ENCODE peak calls at places on chromosomes 6 and 20, in five cellular contexts. One of them, this sample, is unnamed.

GRCh38 chr6:149271348-149272340 is 45.9 kb upstream of the TAB2 start:
- DNase-seq in activated T-cell treated with anti-CD3 and anti-CD28 coated beads for 1 hour: peak
- DNase-seq in non-pigmented ciliary epithelial cell: no peak
- DNase-seq in T-helper 22 cell: peak
- DNase-seq in posterior vena cava: no peak
- DNase-seq in this sample: no peak

GRCh38 chr20:44314870-44315269 is 3.9 kb upstream of the FITM2 start:
- DNase-seq in posterior vena cava: no peak
- DNase-seq in activated T-cell treated with anti-CD3 and anti-CD28 coated beads for 1 hour: no peak
- DNase-seq in non-pigmented ciliary epithelial cell: no peak
- DNase-seq in T-helper 22 cell: no peak
- DNase-seq in this sample: no peak

GRCh38 chr20:63312690-63313348 is 19.8 kb downstream of the COL20A1 start:
- DNase-seq in non-pigmented ciliary epithelial cell: no peak
- DNase-seq in activated T-cell treated with anti-CD3 and anti-CD28 coated beads for 1 hour: no peak
- DNase-seq in posterior vena cava: no peak
- DNase-seq in T-helper 22 cell: no peak
- DNase-seq in this sample: no peak

GRCh38 chr6:140002406-140003022 is 628.1 kb upstream of the CITED2 start:
- DNase-seq in T-helper 22 cell: no peak
- DNase-seq in non-pigmented ciliary epithelial cell: no peak
- DNase-seq in activated T-cell treated with anti-CD3 and anti-CD28 coated beads for 1 hour: no peak
- DNase-seq in posterior vena cava: no peak
- DNase-seq in this sample: no peak

GRCh38 chr6:99016355-99016754 is 68.6 kb upstream of the FBXL4 start:
- DNase-seq in activated T-cell treated with anti-CD3 and anti-CD28 coated beads for 1 hour: no peak
- DNase-seq in T-helper 22 cell: no peak
- DNase-seq in non-pigmented ciliary epithelial cell: peak
- DNase-seq in posterior vena cava: no peak
- DNase-seq in this sample: no peak

GRCh38 chr20:33733654-33734576 is 2.1 kb downstream of the ZNF341 start:
- DNase-seq in posterior vena cava: no peak
- DNase-seq in T-helper 22 cell: no peak
- DNase-seq in activated T-cell treated with anti-CD3 and anti-CD28 coated beads for 1 hour: no peak
- DNase-seq in non-pigmented ciliary epithelial cell: no peak
- DNase-seq in this sample: peak

GRCh38 chr6:80520195-80520594 is 413.7 kb downstream of the BCKDHB start:
- DNase-seq in T-helper 22 cell: no peak
- DNase-seq in non-pigmented ciliary epithelial cell: no peak
- DNase-seq in posterior vena cava: no peak
- DNase-seq in activated T-cell treated with anti-CD3 and anti-CD28 coated beads for 1 hour: no peak
- DNase-seq in this sample: no peak

GRCh38 chr6:83160167-83160566 is 32.9 kb downstream of the PGM3 start:
- DNase-seq in activated T-cell treated with anti-CD3 and anti-CD28 coated beads for 1 hour: no peak
- DNase-seq in posterior vena cava: no peak
- DNase-seq in T-helper 22 cell: no peak
- DNase-seq in non-pigmented ciliary epithelial cell: no peak
- DNase-seq in this sample: no peak

GRCh38 chr6:147999001-147999540 is 343.6 kb upstream of the SASH1 start:
- DNase-seq in non-pigmented ciliary epithelial cell: no peak
- DNase-seq in T-helper 22 cell: no peak
- DNase-seq in posterior vena cava: no peak
- DNase-seq in activated T-cell treated with anti-CD3 and anti-CD28 coated beads for 1 hour: no peak
- DNase-seq in this sample: no peak

GRCh38 chr6:154501287-154501868 is 9.1 kb downstream of the CNKSR3 start:
- DNase-seq in activated T-cell treated with anti-CD3 and anti-CD28 coated beads for 1 hour: no peak
- DNase-seq in T-helper 22 cell: no peak
- DNase-seq in non-pigmented ciliary epithelial cell: no peak
- DNase-seq in posterior vena cava: peak
- DNase-seq in this sample: peak

GRCh38 chr6:83097204-83097603 is 29.7 kb downstream of the DOP1A start:
- DNase-seq in T-helper 22 cell: no peak
- DNase-seq in non-pigmented ciliary epithelial cell: peak
- DNase-seq in activated T-cell treated with anti-CD3 and anti-CD28 coated beads for 1 hour: no peak
- DNase-seq in posterior vena cava: no peak
- DNase-seq in this sample: no peak

GRCh38 chr6:24489881-24490280 is 503 bp upstream of the GPLD1 start:
- DNase-seq in T-helper 22 cell: no peak
- DNase-seq in non-pigmented ciliary epithelial cell: no peak
- DNase-seq in posterior vena cava: no peak
- DNase-seq in activated T-cell treated with anti-CD3 and anti-CD28 coated beads for 1 hour: no peak
- DNase-seq in this sample: no peak

GRCh38 chr6:98471444-98471843 is 362.9 kb upstream of the POU3F2 start:
- DNase-seq in activated T-cell treated with anti-CD3 and anti-CD28 coated beads for 1 hour: no peak
- DNase-seq in posterior vena cava: no peak
- DNase-seq in non-pigmented ciliary epithelial cell: no peak
- DNase-seq in T-helper 22 cell: no peak
- DNase-seq in this sample: no peak

GRCh38 chr20:32112862-32113261 is 3.3 kb downstream of the TM9SF4 start:
- DNase-seq in posterior vena cava: no peak
- DNase-seq in T-helper 22 cell: no peak
- DNase-seq in non-pigmented ciliary epithelial cell: no peak
- DNase-seq in activated T-cell treated with anti-CD3 and anti-CD28 coated beads for 1 hour: no peak
- DNase-seq in this sample: no peak

GRCh38 chr20:11159728-11160127 is 485.9 kb upstream of the JAG1 start:
- DNase-seq in activated T-cell treated with anti-CD3 and anti-CD28 coated beads for 1 hour: no peak
- DNase-seq in T-helper 22 cell: no peak
- DNase-seq in posterior vena cava: no peak
- DNase-seq in non-pigmented ciliary epithelial cell: peak
- DNase-seq in this sample: peak

GRCh38 chr6:97440590-97441176 is 157.7 kb upstream of the MMS22L start:
- DNase-seq in T-helper 22 cell: no peak
- DNase-seq in non-pigmented ciliary epithelial cell: peak
- DNase-seq in activated T-cell treated with anti-CD3 and anti-CD28 coated beads for 1 hour: no peak
- DNase-seq in posterior vena cava: no peak
- DNase-seq in this sample: no peak

GRCh38 chr20:51752343-51752951 is 15.7 kb downstream of the ATP9A start:
- DNase-seq in activated T-cell treated with anti-CD3 and anti-CD28 coated beads for 1 hour: no peak
- DNase-seq in posterior vena cava: no peak
- DNase-seq in non-pigmented ciliary epithelial cell: peak
- DNase-seq in T-helper 22 cell: no peak
- DNase-seq in this sample: no peak

GRCh38 chr6:33641144-33641543 is 20.0 kb downstream of the ITPR3 start:
- DNase-seq in non-pigmented ciliary epithelial cell: no peak
- DNase-seq in T-helper 22 cell: no peak
- DNase-seq in posterior vena cava: no peak
- DNase-seq in activated T-cell treated with anti-CD3 and anti-CD28 coated beads for 1 hour: no peak
- DNase-seq in this sample: no peak

GRCh38 chr6:159212881-159213280 is 43.7 kb downstream of the FNDC1 start:
- DNase-seq in activated T-cell treated with anti-CD3 and anti-CD28 coated beads for 1 hour: no peak
- DNase-seq in posterior vena cava: no peak
- DNase-seq in non-pigmented ciliary epithelial cell: no peak
- DNase-seq in T-helper 22 cell: no peak
- DNase-seq in this sample: no peak

GRCh38 chr6:24935753-24936152 is at the start of gene RIPOR2:
- DNase-seq in non-pigmented ciliary epithelial cell: no peak
- DNase-seq in posterior vena cava: peak
- DNase-seq in activated T-cell treated with anti-CD3 and anti-CD28 coated beads for 1 hour: peak
- DNase-seq in T-helper 22 cell: peak
- DNase-seq in this sample: no peak

GRCh38 chr6:72374864-72375263 is 247.0 kb upstream of the KCNQ5 start:
- DNase-seq in activated T-cell treated with anti-CD3 and anti-CD28 coated beads for 1 hour: no peak
- DNase-seq in non-pigmented ciliary epithelial cell: no peak
- DNase-seq in posterior vena cava: no peak
- DNase-seq in T-helper 22 cell: no peak
- DNase-seq in this sample: no peak

GRCh38 chr20:62587757-62588402 is 54.4 kb upstream of the SLCO4A1 start:
- DNase-seq in non-pigmented ciliary epithelial cell: no peak
- DNase-seq in T-helper 22 cell: no peak
- DNase-seq in activated T-cell treated with anti-CD3 and anti-CD28 coated beads for 1 hour: no peak
- DNase-seq in posterior vena cava: no peak
- DNase-seq in this sample: no peak

GRCh38 chr20:33076662-33077398 is 2.6 kb upstream of the BPIFB4 start:
- DNase-seq in T-helper 22 cell: no peak
- DNase-seq in activated T-cell treated with anti-CD3 and anti-CD28 coated beads for 1 hour: no peak
- DNase-seq in non-pigmented ciliary epithelial cell: no peak
- DNase-seq in posterior vena cava: no peak
- DNase-seq in this sample: no peak

GRCh38 chr6:151109361-151109760 is 130.4 kb upstream of the AKAP12 start:
- DNase-seq in T-helper 22 cell: no peak
- DNase-seq in activated T-cell treated with anti-CD3 and anti-CD28 coated beads for 1 hour: no peak
- DNase-seq in non-pigmented ciliary epithelial cell: no peak
- DNase-seq in posterior vena cava: no peak
- DNase-seq in this sample: no peak

GRCh38 chr6:74366634-74367033 is 670.6 kb downstream of the CD109 start:
- DNase-seq in activated T-cell treated with anti-CD3 and anti-CD28 coated beads for 1 hour: no peak
- DNase-seq in posterior vena cava: no peak
- DNase-seq in T-helper 22 cell: no peak
- DNase-seq in non-pigmented ciliary epithelial cell: no peak
- DNase-seq in this sample: no peak

GRCh38 chr6:167825059-167825758 is 1.5 kb upstream of the AFDN start:
- DNase-seq in posterior vena cava: no peak
- DNase-seq in non-pigmented ciliary epithelial cell: no peak
- DNase-seq in activated T-cell treated with anti-CD3 and anti-CD28 coated beads for 1 hour: no peak
- DNase-seq in T-helper 22 cell: no peak
- DNase-seq in this sample: peak

GRCh38 chr6:135537782-135538301 is 40.3 kb upstream of the AHI1 start:
- DNase-seq in posterior vena cava: no peak
- DNase-seq in non-pigmented ciliary epithelial cell: peak
- DNase-seq in activated T-cell treated with anti-CD3 and anti-CD28 coated beads for 1 hour: no peak
- DNase-seq in T-helper 22 cell: no peak
- DNase-seq in this sample: no peak

GRCh38 chr6:168223150-168223549 is 96.4 kb downstream of the DACT2 start:
- DNase-seq in non-pigmented ciliary epithelial cell: no peak
- DNase-seq in posterior vena cava: no peak
- DNase-seq in T-helper 22 cell: no peak
- DNase-seq in activated T-cell treated with anti-CD3 and anti-CD28 coated beads for 1 hour: no peak
- DNase-seq in this sample: no peak

GRCh38 chr20:25548613-25549086 is 36.7 kb downstream of the NINL start:
- DNase-seq in T-helper 22 cell: no peak
- DNase-seq in non-pigmented ciliary epithelial cell: no peak
- DNase-seq in posterior vena cava: no peak
- DNase-seq in activated T-cell treated with anti-CD3 and anti-CD28 coated beads for 1 hour: no peak
- DNase-seq in this sample: no peak

GRCh38 chr6:50591135-50591534 is 122.2 kb upstream of the TFAP2D start:
- DNase-seq in T-helper 22 cell: no peak
- DNase-seq in non-pigmented ciliary epithelial cell: no peak
- DNase-seq in activated T-cell treated with anti-CD3 and anti-CD28 coated beads for 1 hour: no peak
- DNase-seq in posterior vena cava: no peak
- DNase-seq in this sample: no peak

GRCh38 chr20:47857994-47858557 is 72.8 kb upstream of the SULF2 start:
- DNase-seq in non-pigmented ciliary epithelial cell: no peak
- DNase-seq in activated T-cell treated with anti-CD3 and anti-CD28 coated beads for 1 hour: no peak
- DNase-seq in T-helper 22 cell: no peak
- DNase-seq in posterior vena cava: no peak
- DNase-seq in this sample: peak

This sample was measured in sigmoid colon.